ENCODE peak calls at places on chromosomes 1 and 21, in five cellular contexts. E, L, W, T and K are unnamed samples.

GRCh38 chr1:41382531-41383090 is 21.4 kb downstream of the FOXO6 start:
- DNase-seq in E (no peak), L (peak; percentile 55), W (no peak), T (no peak), K (peak; percentile 48)

GRCh38 chr1:55235722-55236121 is 20.6 kb upstream of the USP24 start:
- DNase-seq in E (no peak), L (peak; percentile 11), W (peak; percentile 80), T (no peak), K (peak; percentile 62)

GRCh38 chr1:206809504-206810084 is 37.3 kb upstream of the IL10 start:
- DNase-seq in E (peak; percentile 49), L (peak; percentile 24), W (peak; percentile 37), T (no peak), K (peak; percentile 79)

GRCh38 chr1:27682351-27682944 is 10.5 kb upstream of the IFI6 start:
- DNase-seq in E (no peak), L (no peak), W (no peak), T (no peak), K (no peak)

GRCh38 chr1:94622757-94623156 is 81.2 kb upstream of the F3 start:
- DNase-seq in E (no peak), L (peak; percentile 87), W (peak; percentile 74), T (no peak), K (peak; percentile 81)

GRCh38 chr1:34970220-34970735 is 14.9 kb downstream of the TMEM35B start:
- DNase-seq in E (no peak), L (no peak), W (no peak), T (peak; percentile 65), K (no peak)

GRCh38 chr1:212137854-212138253 is 102.3 kb downstream of the DTL start:
- DNase-seq in E (no peak), L (no peak), W (no peak), T (no peak), K (no peak)

GRCh38 chr1:22075718-22076117 is 23.2 kb downstream of the CDC42 start:
- DNase-seq in E (no peak), L (no peak), W (no peak), T (no peak), K (no peak)

GRCh38 chr1:178628637-178629548 is 96.2 kb upstream of the RALGPS2 start:
- DNase-seq in E (no peak), L (no peak), W (peak; percentile 64), T (no peak), K (no peak)

GRCh38 chr1:51581286-51581685 is 35.6 kb upstream of the OSBPL9 start:
- DNase-seq in E (no peak), L (no peak), W (no peak), T (no peak), K (no peak)
- TF ChIP-seq CTCF in E (no peak), L (no peak), W (no peak), T (no peak), K (no peak)

GRCh38 chr1:229254910-229255541 is 15.9 kb upstream of the RAB4A start:
- DNase-seq in E (no peak), L (peak; percentile 41), W (no peak), T (no peak), K (peak; percentile 74)
- TF ChIP-seq CTCF in E (no peak), L (no peak), W (peak; percentile 12), T (peak; percentile 20), K (peak; percentile 74)

DNA sequence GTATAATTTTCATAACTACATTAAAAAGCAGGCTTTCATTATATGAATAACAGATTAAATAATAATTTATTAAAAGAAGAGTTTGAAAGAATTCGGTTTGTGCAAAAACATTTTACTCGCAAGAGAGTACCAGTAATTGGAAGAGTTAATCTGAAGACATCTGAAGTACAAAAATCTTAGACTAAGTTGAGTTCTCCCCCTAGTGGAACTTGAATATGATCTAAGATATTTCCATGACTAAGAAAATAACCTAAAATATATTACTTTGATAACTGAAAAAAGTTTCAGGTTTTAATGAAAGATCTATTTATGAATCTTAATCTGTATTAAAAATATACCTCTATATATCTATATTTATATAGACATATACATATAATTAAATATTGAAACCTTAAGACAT is 112.5 kb upstream of the GFI1 start:
- DNase-seq in E (no peak), L (no peak), W (peak; percentile 55), T (peak; percentile 29), K (peak; percentile 43)
- TF ChIP-seq CTCF in E (peak; percentile 39), L (no peak), W (peak; percentile 39), T (peak; percentile 37), K (peak; percentile 48)

DNA sequence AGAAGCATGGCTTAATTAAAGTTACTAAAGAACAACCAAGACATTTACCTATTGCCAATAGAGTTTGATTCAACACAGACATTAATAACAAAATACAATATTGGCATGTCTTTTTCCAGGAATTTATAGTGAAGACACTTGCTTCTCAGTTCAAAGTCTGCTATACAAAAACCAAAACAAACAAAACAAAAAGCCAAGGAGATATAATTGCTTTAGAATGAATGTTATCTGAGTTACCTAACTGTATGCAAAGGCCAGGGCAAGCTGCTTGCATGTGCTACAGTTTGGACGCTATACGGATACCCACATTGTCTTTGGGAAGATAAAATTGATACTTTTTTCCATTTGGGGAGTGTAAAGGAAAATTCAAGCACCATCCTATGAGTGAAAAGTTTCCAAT is 13.6 kb downstream of the FMO5 start:
- DNase-seq in E (no peak), L (no peak), W (no peak), T (no peak), K (no peak)
- TF ChIP-seq CTCF in E (no peak), L (no peak), W (no peak), T (no peak), K (no peak)

GRCh38 chr1:9069324-9070100 is at the start of gene SLC2A5:
- DNase-seq in E (peak; percentile 84), L (no peak), W (no peak), T (peak; percentile 90), K (no peak)
- TF ChIP-seq CTCF in E (no peak), L (no peak), W (no peak), T (no peak), K (no peak)

GRCh38 chr1:68570859-68571258 is 74.0 kb upstream of the DEPDC1 start:
- DNase-seq in E (no peak), L (no peak), W (no peak), T (no peak), K (no peak)
- TF ChIP-seq CTCF in E (no peak), L (no peak), W (no peak), T (no peak), K (peak; percentile 10)

DNA sequence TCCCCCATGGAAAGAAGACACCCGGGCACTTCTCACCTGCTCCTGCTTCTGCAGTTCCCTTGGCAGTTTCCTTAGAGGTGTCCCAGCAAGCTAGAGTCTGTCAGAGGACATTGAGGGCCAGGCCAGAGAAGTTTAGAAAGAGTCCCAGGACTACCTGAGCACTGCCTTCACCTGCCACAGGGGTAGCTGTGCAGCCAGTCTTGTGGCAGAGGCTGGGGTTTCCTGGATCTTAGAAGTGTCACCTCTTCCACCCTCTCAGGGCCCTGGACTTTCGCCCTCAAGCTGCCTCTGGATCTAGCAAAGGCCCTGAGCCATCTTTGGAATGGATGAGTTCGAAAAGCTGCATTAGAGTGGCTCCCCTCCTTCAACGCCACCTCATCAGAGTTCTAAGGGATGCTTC is 34.9 kb upstream of the BTG2 start:
- DNase-seq in E (no peak), L (no peak), W (no peak), T (no peak), K (no peak)
- TF ChIP-seq CTCF in E (peak; percentile 8), L (no peak), W (no peak), T (no peak), K (peak; percentile 13)

GRCh38 chr1:66750578-66750977 is 1.7 kb upstream of the DYNLT5 start:
- DNase-seq in E (no peak), L (no peak), W (no peak), T (no peak), K (no peak)

GRCh38 chr1:66757740-66758139 is 5.5 kb downstream of the DYNLT5 start:
- DNase-seq in E (no peak), L (no peak), W (no peak), T (no peak), K (no peak)

GRCh38 chr1:66752000-66752592 is at the start of gene DYNLT5:
- DNase-seq in E (peak; percentile 13), L (no peak), W (peak; percentile 52), T (peak; percentile 38), K (no peak)

GRCh38 chr1:66751160-66751559 is 1.1 kb upstream of the DYNLT5 start:
- DNase-seq in E (no peak), L (no peak), W (no peak), T (no peak), K (no peak)

DNA sequence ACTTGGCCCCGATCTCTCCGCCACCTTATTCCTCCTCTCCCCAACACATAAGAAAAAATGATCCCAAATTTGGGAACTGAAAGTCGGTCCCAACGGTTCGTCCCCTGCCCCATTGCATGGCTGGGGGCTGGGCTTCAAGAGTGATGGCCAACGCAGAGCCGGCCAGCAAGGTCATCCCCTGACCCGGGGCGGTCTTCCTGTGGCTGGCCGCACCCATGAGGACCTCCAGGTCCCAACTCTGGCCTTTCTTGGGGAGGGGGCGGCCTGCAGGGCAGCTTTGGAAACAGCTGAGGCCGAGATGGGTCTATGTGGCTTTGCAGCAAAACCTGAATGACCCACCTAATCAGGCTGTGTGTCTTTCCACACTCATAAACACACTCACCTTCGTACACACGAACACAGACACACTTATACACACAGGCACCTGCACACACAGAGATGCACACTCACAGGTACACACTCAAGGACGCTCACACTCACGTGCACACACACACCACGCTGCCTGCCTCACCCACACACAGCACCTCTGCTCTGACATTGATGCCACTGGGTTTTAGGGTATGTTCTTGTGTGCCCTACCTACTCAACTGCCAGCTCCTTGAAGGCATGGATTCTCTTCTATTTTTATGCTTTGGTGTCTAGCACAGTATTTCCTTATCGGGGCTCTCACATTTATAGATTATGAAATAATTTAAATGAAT is 562 bp downstream of the DYNLT5 start:
- DNase-seq in E (no peak), L (no peak), W (no peak), T (no peak), K (no peak)
- TF ChIP-seq CTCF in E (no peak), L (no peak), W (no peak), T (no peak), K (no peak)

GRCh38 chr1:62438163-62438562 is 1.3 kb downstream of the USP1 start:
- DNase-seq in E (peak; percentile 9), L (no peak), W (peak; percentile 15), T (peak; percentile 10), K (peak; percentile 31)

GRCh38 chr1:62435231-62436038 is 1.4 kb upstream of the USP1 start:
- DNase-seq in E (no peak), L (no peak), W (no peak), T (no peak), K (no peak)

GRCh38 chr1:62436039-62436465 is 797 bp upstream of the USP1 start:
- DNase-seq in E (no peak), L (peak; percentile 97), W (no peak), T (no peak), K (no peak)

GRCh38 chr1:62436466-62437272 is at the start of gene USP1:
- DNase-seq in E (peak; percentile 98), L (peak; percentile 98), W (peak; percentile 100), T (peak; percentile 94), K (peak; percentile 100)

GRCh38 chr1:62437273-62437945 is 560 bp downstream of the USP1 start:
- DNase-seq in E (peak; percentile 68), L (no peak), W (peak; percentile 19), T (peak; percentile 15), K (peak; percentile 24)
- TF ChIP-seq CTCF in E (no peak), L (no peak), W (no peak), T (no peak), K (no peak)

GRCh38 chr21:33984021-33984481 is 68.4 kb upstream of the ATP5PO start:
- DNase-seq in E (no peak), L (no peak), W (no peak), T (no peak), K (no peak)
- TF ChIP-seq CTCF in E (no peak), L (no peak), W (no peak), T (no peak), K (no peak)